ENCODE peak calls at places on chromosomes 4 and X, in seven cellular contexts. F is RKO, Q is GM23338, K is Calu3, B is NCI-H524, G is posterior cingulate gyrus, P is activated T-cell treated with anti-CD3 and anti-CD28 coated beads for 1 hour. M is an unnamed sample.

GRCh38 chrX:108701633-108702032 is 34.7 kb downstream of the IRS4 start:
- DNase-seq in P (no peak), F (no peak), B (peak), K (no peak), Q (no peak), G (no peak), M (no peak)

GRCh38 chr4:152209772-152210493 is 326.0 kb downstream of the FBXW7 start:
- DNase-seq in Q (no peak), F (no peak), B (no peak), K (no peak), P (no peak), G (no peak), M (no peak)

GRCh38 chrX:42237956-42238355 is 314.6 kb upstream of the CASK start:
- DNase-seq in K (no peak), B (no peak), F (no peak), Q (no peak), P (no peak), G (no peak), M (no peak)

GRCh38 chrX:80022363-80023031 is 7.9 kb downstream of the TBX22 start:
- DNase-seq in P (no peak), G (peak), Q (peak), F (no peak), B (no peak), K (no peak), M (no peak)

GRCh38 chr4:133592106-133592505 is 443.0 kb downstream of the PCDH10 start:
- DNase-seq in F (no peak), B (peak), P (no peak), G (no peak), K (no peak), Q (no peak), M (no peak)

GRCh38 chrX:107610667-107611066 is 17.6 kb upstream of the PRPS1 start:
- DNase-seq in Q (no peak), P (no peak), B (peak), G (no peak), F (no peak), K (no peak), M (no peak)

GRCh38 chr4:16912896-16913295 is 14.5 kb upstream of the LDB2 start:
- DNase-seq in K (no peak), P (no peak), Q (no peak), G (no peak), F (no peak), B (peak), M (no peak)

GRCh38 chrX:50905334-50905733 is 5.2 kb upstream of the BMP15 start:
- DNase-seq in F (peak), G (no peak), P (no peak), K (peak), Q (peak), B (no peak), M (no peak)

GRCh38 chr4:39308576-39308975 is 57.6 kb downstream of the RFC1 start:
- DNase-seq in Q (no peak), G (peak), F (no peak), P (no peak), K (no peak), B (peak), M (no peak)

GRCh38 chr4:40228497-40229365 is 31.9 kb downstream of the RHOH start:
- DNase-seq in B (no peak), G (no peak), K (no peak), F (no peak), P (no peak), Q (peak), M (peak)